ENCODE peak calls at places on chromosomes 5 and 9, in four cellular contexts. P is progenitor cell of endocrine pancreas, Z is foreskin melanocyte, W is Calu3. J is an unnamed sample.

GRCh38 chr9:107481035-107481434 is 8.5 kb downstream of the KLF4 start:
- DNase-seq in Z (no peak), P (no peak), W (no peak), J (no peak)

GRCh38 chr9:130835441-130836298 is 616 bp downstream of the ABL1 start:
- DNase-seq in Z (no peak), P (no peak), W (peak), J (no peak)

GRCh38 chr5:134111741-134112647 is 2.5 kb upstream of the TCF7 start:
- DNase-seq in Z (no peak), P (no peak), W (no peak), J (no peak)

GRCh38 chr9:72574156-72574810 is 52.9 kb downstream of the TMC1 start:
- DNase-seq in P (no peak), Z (no peak), W (no peak), J (no peak)

GRCh38 chr9:91714020-91714721 is 235.9 kb downstream of the ROR2 start:
- DNase-seq in P (peak), W (peak), Z (no peak), J (no peak)

GRCh38 chr5:127958421-127959011 is 125.0 kb upstream of the SLC12A2 start:
- DNase-seq in P (no peak), Z (peak), W (peak), J (no peak)

GRCh38 chr5:122908662-122909061 is 63.2 kb downstream of the SNX24 start:
- DNase-seq in P (no peak), Z (no peak), W (no peak), J (no peak)

GRCh38 chr5:32285489-32286138 is 27.1 kb downstream of the MTMR12 start:
- DNase-seq in P (no peak), Z (no peak), W (no peak), J (no peak)

GRCh38 chr5:173326501-173326960 is 1.7 kb downstream of the STC2 start:
- DNase-seq in P (no peak), Z (no peak), W (peak), J (no peak)

GRCh38 chr5:133108481-133108921 is 56.7 kb downstream of the HSPA4 start:
- DNase-seq in Z (no peak), P (no peak), W (peak), J (no peak)

GRCh38 chr9:127715443-127716337 is at the start of the genes PTRH1 and TTC16:
- DNase-seq in P (peak), W (peak), Z (peak), J (peak)

GRCh38 chr5:66442951-66443445 is 153.2 kb upstream of the MAST4 start:
- DNase-seq in Z (no peak), P (no peak), W (no peak), J (no peak)

GRCh38 chr5:87360132-87360531 is 52.6 kb downstream of the CCNH start:
- DNase-seq in Z (no peak), W (no peak), P (no peak), J (no peak)

GRCh38 chr5:87022415-87022814 is 245.3 kb upstream of the RASA1 start:
- DNase-seq in Z (no peak), P (no peak), W (no peak), J (no peak)

GRCh38 chr5:177545487-177546261 is 8.7 kb downstream of the FAM193B start:
- DNase-seq in W (no peak), Z (no peak), P (no peak), J (no peak)

GRCh38 chr5:117800261-117800660 is 1188.1 kb downstream of the DTWD2 start:
- DNase-seq in W (no peak), Z (peak), P (no peak), J (no peak)

GRCh38 chr9:87909310-87910041 is 8.3 kb upstream of the SPATA31C1 start:
- DNase-seq in P (no peak), W (peak), Z (no peak), J (no peak)

GRCh38 chr5:120329095-120329494 is 135.0 kb upstream of the PRR16 start:
- DNase-seq in P (no peak), Z (no peak), W (no peak), J (no peak)

GRCh38 chr9:89606049-89606481 is 1.3 kb downstream of the GADD45G start:
- DNase-seq in W (peak), Z (peak), P (peak), J (peak)

GRCh38 chr9:69861011-69861410 is 40.4 kb downstream of the CFAP95 start:
- DNase-seq in Z (peak), W (no peak), P (no peak), J (no peak)

GRCh38 chr5:57855831-57856230 is 373.2 kb upstream of the ACTBL2 start:
- DNase-seq in P (no peak), Z (no peak), W (no peak), J (no peak)

GRCh38 chr9:108671156-108671555 is 184.6 kb downstream of the ACTL7B start:
- DNase-seq in P (no peak), Z (no peak), W (no peak), J (peak)

GRCh38 chr5:175873090-175873454 is 1.7 kb downstream of the CPLX2 start:
- DNase-seq in Z (no peak), W (peak), P (no peak), J (no peak)

GRCh38 chr5:79120221-79120620 is 8.6 kb downstream of the BHMT start:
- DNase-seq in Z (no peak), W (no peak), P (no peak), J (no peak)

GRCh38 chr5:66958984-66959641 is 237.5 kb downstream of the CD180 start:
- DNase-seq in Z (no peak), P (no peak), W (no peak), J (no peak)

GRCh38 chr5:10304932-10305331 is 2.8 kb downstream of the CMBL start:
- DNase-seq in P (no peak), Z (no peak), W (no peak), J (no peak)

GRCh38 chr5:178357127-178357526 is 124.5 kb upstream of the PHYKPL start:
- DNase-seq in W (no peak), P (no peak), Z (no peak), J (no peak)

GRCh38 chr5:317086-317811 is 4.3 kb upstream of the AHRR start:
- DNase-seq in Z (peak), W (peak), P (peak), J (peak)

GRCh38 chr5:14174235-14174636 is 31.1 kb downstream of the TRIO start:
- DNase-seq in W (no peak), P (no peak), Z (no peak), J (no peak)

GRCh38 chr5:39447059-39447458 is 22.3 kb upstream of the DAB2 start:
- DNase-seq in Z (no peak), W (no peak), P (no peak), J (no peak)

GRCh38 chr5:150523472-150524350 is 15.8 kb downstream of the NDST1 start:
- DNase-seq in P (no peak), W (peak), Z (peak), J (peak)

GRCh38 chr5:143101740-143102386 is 301.6 kb downstream of the NR3C1 start:
- DNase-seq in P (no peak), W (no peak), Z (peak), J (no peak)

GRCh38 chr5:20109326-20109725 is 121.3 kb upstream of the CDH18 start:
- DNase-seq in P (no peak), Z (no peak), W (no peak), J (no peak)

GRCh38 chr5:10445352-10445751 is 3.7 kb downstream of the ROPN1L start:
- DNase-seq in Z (no peak), P (no peak), W (no peak), J (no peak)

J was measured in COLO829.